ENCODE peak calls at places on chromosomes 7 and 10, in ten cellular contexts. W, E, H, A, X, V, P, S, R and N are unnamed samples.

GRCh38 chr7:132066776-132067175 is 509.5 kb downstream of the PLXNA4 start:
- DNase-seq in W (no peak), E (peak; percentile 57), H (no peak), A (no peak), X (no peak), V (no peak), P (no peak), S (no peak), R (no peak), N (peak; percentile 20)

GRCh38 chr10:132306951-132307751 is 599 bp downstream of the STK32C start:
- DNase-seq in W (no peak), E (peak; percentile 67), H (no peak), A (peak; percentile 71), X (peak; percentile 79), V (peak; percentile 57), P (no peak), S (peak; percentile 70), R (peak; percentile 84), N (peak; percentile 43)

GRCh38 chr7:106778656-106779250 is 86.3 kb upstream of the PIK3CG start:
- DNase-seq in W (no peak), E (no peak), H (no peak), A (no peak), X (no peak), V (no peak), P (no peak), S (no peak), R (no peak), N (no peak)

GRCh38 chr10:71761105-71761511 is 12.2 kb downstream of the VSIR start:
- DNase-seq in W (no peak), E (no peak), H (no peak), A (no peak), X (no peak), V (no peak), P (no peak), S (no peak), R (no peak), N (no peak)

GRCh38 chr7:112414855-112415490 is 35.3 kb upstream of the IFRD1 start:
- DNase-seq in W (no peak), E (no peak), H (no peak), A (no peak), X (peak; percentile 61), V (peak; percentile 42), P (peak; percentile 76), S (no peak), R (no peak), N (no peak)

GRCh38 chr10:59625842-59626522 is 83.7 kb downstream of the SLC16A9 start:
- DNase-seq in W (peak; percentile 35), E (no peak), H (peak; percentile 40), A (peak; percentile 33), X (peak; percentile 73), V (peak; percentile 51), P (peak; percentile 68), S (peak; percentile 76), R (no peak), N (peak; percentile 23)

GRCh38 chr10:43252166-43252784 is 14.6 kb downstream of the RASGEF1A start:
- DNase-seq in W (no peak), E (peak; percentile 15), H (no peak), A (no peak), X (no peak), V (no peak), P (no peak), S (no peak), R (peak; percentile 74), N (no peak)

GRCh38 chr7:138226001-138226476 is 149.8 kb downstream of the AKR1D1 start:
- DNase-seq in W (no peak), E (no peak), H (no peak), A (no peak), X (no peak), V (peak; percentile 59), P (no peak), S (no peak), R (no peak), N (no peak)

GRCh38 chr7:99928994-99929729 is at the start of gene GJC3:
- DNase-seq in W (no peak), E (peak; percentile 46), H (peak; percentile 23), A (peak; percentile 48), X (peak; percentile 75), V (peak; percentile 70), P (peak; percentile 65), S (peak; percentile 71), R (no peak), N (peak; percentile 53)
- TF ChIP-seq CTCF in W (no peak), E (no peak), H (no peak), A (no peak), X (peak; percentile 54), V (peak; percentile 77), P (peak; percentile 71), S (no peak), R (peak; percentile 45), N (peak; percentile 14)

GRCh38 chr7:920351-921070 is 34.0 kb downstream of the ADAP1 start:
- DNase-seq in W (no peak), E (peak; percentile 33), H (no peak), A (peak; percentile 23), X (no peak), V (no peak), P (no peak), S (peak; percentile 52), R (peak; percentile 64), N (peak; percentile 72)

GRCh38 chr7:918118-918425 is 36.4 kb downstream of the ADAP1 start:
- DNase-seq in W (no peak), E (peak; percentile 17), H (no peak), A (no peak), X (no peak), V (no peak), P (no peak), S (peak; percentile 48), R (peak; percentile 56), N (peak; percentile 5)

GRCh38 chr7:919924-920341 is 34.5 kb downstream of the ADAP1 start:
- DNase-seq in W (no peak), E (peak; percentile 28), H (no peak), A (peak; percentile 24), X (no peak), V (no peak), P (no peak), S (peak; percentile 62), R (peak; percentile 75), N (peak; percentile 71)

GRCh38 chr7:918441-919113 is 35.9 kb downstream of the ADAP1 start:
- DNase-seq in W (no peak), E (peak; percentile 21), H (no peak), A (no peak), X (no peak), V (no peak), P (no peak), S (peak; percentile 57), R (peak; percentile 72), N (peak; percentile 7)

GRCh38 chr7:919114-919442 is 35.4 kb downstream of the ADAP1 start:
- DNase-seq in W (no peak), E (peak; percentile 24), H (no peak), A (no peak), X (no peak), V (no peak), P (no peak), S (peak; percentile 58), R (peak; percentile 54), N (peak; percentile 8)
- TF ChIP-seq EP300 in W (no peak), E (no peak), H (no peak), A (no peak), X (no peak), V (no peak), P (no peak), S (no peak), R (no peak), N (no peak)

GRCh38 chr7:116210345-116211005 is at the start of gene TES:
- DNase-seq in W (no peak), E (peak; percentile 60), H (no peak), A (peak; percentile 87), X (peak; percentile 83), V (peak; percentile 29), P (peak; percentile 97), S (peak; percentile 81), R (peak; percentile 84), N (peak; percentile 87)

GRCh38 chr7:116209561-116210070 is 723 bp upstream of the TES start:
- DNase-seq in W (no peak), E (no peak), H (no peak), A (no peak), X (no peak), V (no peak), P (no peak), S (no peak), R (no peak), N (no peak)

GRCh38 chr7:116211913-116212596 is 1.7 kb downstream of the TES start:
- DNase-seq in W (no peak), E (no peak), H (no peak), A (no peak), X (no peak), V (no peak), P (no peak), S (no peak), R (no peak), N (no peak)

GRCh38 chr7:116212859-116213258 is 2.5 kb downstream of the TES start:
- DNase-seq in W (no peak), E (no peak), H (no peak), A (no peak), X (no peak), V (no peak), P (no peak), S (no peak), R (no peak), N (no peak)

DNA sequence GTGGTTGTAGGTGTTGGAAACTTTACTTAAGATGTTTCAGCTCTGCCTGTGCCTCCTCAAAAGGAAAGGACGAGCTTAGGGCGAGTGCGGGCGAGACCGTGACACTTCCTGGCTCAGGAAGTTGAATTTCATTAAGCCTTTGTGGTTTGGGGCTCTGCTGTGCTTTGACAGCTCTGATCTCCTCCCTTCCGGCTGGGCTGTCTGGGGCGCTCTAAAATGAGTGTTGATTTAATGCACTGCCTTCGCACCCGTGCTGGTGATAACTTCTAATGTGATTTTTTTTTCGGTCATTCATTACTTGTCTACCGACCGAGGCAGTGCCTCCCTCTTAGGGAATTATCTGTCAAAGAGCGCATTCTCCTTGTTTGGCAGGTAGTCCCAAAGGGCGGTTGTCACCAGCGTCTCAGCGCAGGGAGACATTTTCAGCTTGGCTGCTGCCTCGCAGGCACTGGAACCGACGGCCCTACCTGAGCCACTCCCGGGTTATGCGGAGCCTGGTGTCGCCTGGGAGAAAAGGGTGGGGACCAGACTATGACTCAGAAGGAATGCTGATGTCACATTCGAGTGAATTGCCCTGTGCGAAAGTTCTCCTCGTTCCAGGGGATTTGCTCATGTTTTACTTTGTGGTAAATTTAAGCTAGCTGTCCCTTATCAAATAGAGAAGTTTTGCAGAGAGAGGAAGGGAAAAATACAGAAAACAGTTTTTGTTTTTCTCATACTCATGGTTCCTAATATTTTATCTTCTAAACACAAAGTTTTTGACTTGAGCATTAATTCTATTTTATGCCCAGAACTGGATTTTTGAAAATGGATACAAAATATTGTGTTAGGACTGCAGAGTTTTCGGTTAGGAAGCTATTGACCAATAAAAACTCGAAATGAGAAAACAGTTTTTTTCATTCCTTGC is 920 bp downstream of the TES start:
- DNase-seq in W (peak; percentile 59), E (peak; percentile 37), H (peak; percentile 61), A (peak; percentile 88), X (peak; percentile 92), V (peak; percentile 66), P (peak; percentile 84), S (peak; percentile 91), R (peak; percentile 91), N (peak; percentile 92)
- TF ChIP-seq POLR2A in W (peak; percentile 61), E (peak; percentile 38), H (peak; percentile 52), A (no peak), X (peak; percentile 36), V (peak; percentile 56), P (peak; percentile 92), S (peak; percentile 83), R (no peak), N (peak; percentile 99)

DNA sequence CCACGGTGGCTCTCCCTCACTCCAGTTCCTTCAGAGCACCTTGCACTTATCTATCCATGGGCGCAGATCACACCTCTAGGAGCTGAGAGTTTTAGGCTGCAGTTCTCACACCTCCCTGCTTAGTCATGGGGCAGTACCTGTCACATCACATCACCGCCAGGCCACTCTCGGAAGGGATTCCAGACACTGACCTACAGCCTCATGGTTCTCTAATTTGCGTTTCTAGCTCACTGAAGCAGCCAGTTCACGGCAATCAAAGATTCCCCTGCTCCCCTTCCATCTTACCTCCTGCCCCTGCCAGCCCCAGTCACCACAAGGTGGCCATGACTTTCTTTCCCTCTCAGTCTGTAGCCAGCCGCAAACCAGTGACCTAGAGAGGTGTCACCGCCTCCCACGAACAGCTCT is 34.2 kb downstream of the ADRB1 start:
- DNase-seq in W (no peak), E (no peak), H (no peak), A (no peak), X (peak; percentile 9), V (no peak), P (no peak), S (no peak), R (no peak), N (no peak)
- TF ChIP-seq CTCF in W (no peak), E (no peak), H (no peak), A (no peak), X (no peak), V (no peak), P (no peak), S (no peak), R (no peak), N (no peak)